ENCODE peak calls at places on chromosomes 4 and X, in four cellular contexts. B is pancreas, M is heart left ventricle, D is fibroblast of mammary gland. H is an unnamed sample.

GRCh38 chr4:56743550-56743949 is 62.5 kb upstream of the HOPX start:
- DNase-seq in D (no peak), B (no peak), M (no peak), H (no peak)

GRCh38 chr4:37450309-37450708 is 205.8 kb downstream of the NWD2 start:
- DNase-seq in M (no peak), D (no peak), B (no peak), H (no peak)

GRCh38 chr4:94304365-94304971 is 38.2 kb downstream of the HPGDS start:
- DNase-seq in M (no peak), B (no peak), D (peak), H (peak)

GRCh38 chr4:140095694-140096482 is 58.1 kb downstream of the MAML3 start:
- DNase-seq in M (peak), D (peak), B (no peak), H (peak)

GRCh38 chrX:40976971-40977370 is 108.3 kb upstream of the USP9X start:
- DNase-seq in M (no peak), D (no peak), B (no peak), H (no peak)

GRCh38 chr4:47434931-47435330 is 28.6 kb downstream of the COMMD8 start:
- DNase-seq in D (no peak), M (no peak), B (no peak), H (no peak)

GRCh38 chr4:139300431-139301142 is 718 bp upstream of the NAA15 start:
- DNase-seq in B (no peak), M (no peak), D (peak), H (peak)

GRCh38 chr4:114005569-114006442 is 26.4 kb upstream of the ARSJ start:
- DNase-seq in M (no peak), B (no peak), D (peak), H (peak)

GRCh38 chrX:154542723-154543424 is 3.8 kb downstream of the G6PD start:
- DNase-seq in B (no peak), M (no peak), D (no peak), H (no peak)

GRCh38 chr4:112075129-112075753 is 70.0 kb upstream of the FAM241A start:
- DNase-seq in M (no peak), B (no peak), D (peak), H (peak)

GRCh38 chrX:108165349-108166111 is 74.0 kb downstream of the ATG4A start:
- DNase-seq in D (peak), B (no peak), M (no peak), H (peak)
- TF ChIP-seq CTCF in D (peak), B (no peak), M (no peak), H (peak)

GRCh38 chrX:103562801-103563200 is 22.5 kb upstream of the TCEAL4 start:
- DNase-seq in D (peak), M (no peak), B (no peak), H (peak)

GRCh38 chrX:103571121-103571520 is 14.2 kb upstream of the TCEAL4 start:
- DNase-seq in D (no peak), M (no peak), B (no peak), H (no peak)

GRCh38 chrX:103565752-103566151 is 19.6 kb upstream of the TCEAL4 start:
- DNase-seq in D (peak), M (no peak), B (no peak), H (peak)

GRCh38 chrX:103565197-103565596 is 20.1 kb upstream of the TCEAL4 start:
- DNase-seq in D (no peak), M (no peak), B (no peak), H (no peak)
- H3K4me3 ChIP-seq in D (no peak), M (no peak), B (no peak), H (no peak)

GRCh38 chr4:106368678-106369077 is at the start of gene GIMD1:
- DNase-seq in D (no peak), B (no peak), M (no peak), H (no peak)

GRCh38 chr4:106371166-106371565 is 2.6 kb upstream of the GIMD1 start:
- DNase-seq in D (no peak), M (no peak), B (no peak), H (no peak)

GRCh38 chr4:106370214-106370613 is 1.6 kb upstream of the GIMD1 start:
- DNase-seq in M (no peak), B (no peak), D (no peak), H (no peak)

GRCh38 chr4:106367072-106367471 is 1.5 kb downstream of the GIMD1 start:
- DNase-seq in B (no peak), D (no peak), M (no peak), H (no peak)

DNA sequence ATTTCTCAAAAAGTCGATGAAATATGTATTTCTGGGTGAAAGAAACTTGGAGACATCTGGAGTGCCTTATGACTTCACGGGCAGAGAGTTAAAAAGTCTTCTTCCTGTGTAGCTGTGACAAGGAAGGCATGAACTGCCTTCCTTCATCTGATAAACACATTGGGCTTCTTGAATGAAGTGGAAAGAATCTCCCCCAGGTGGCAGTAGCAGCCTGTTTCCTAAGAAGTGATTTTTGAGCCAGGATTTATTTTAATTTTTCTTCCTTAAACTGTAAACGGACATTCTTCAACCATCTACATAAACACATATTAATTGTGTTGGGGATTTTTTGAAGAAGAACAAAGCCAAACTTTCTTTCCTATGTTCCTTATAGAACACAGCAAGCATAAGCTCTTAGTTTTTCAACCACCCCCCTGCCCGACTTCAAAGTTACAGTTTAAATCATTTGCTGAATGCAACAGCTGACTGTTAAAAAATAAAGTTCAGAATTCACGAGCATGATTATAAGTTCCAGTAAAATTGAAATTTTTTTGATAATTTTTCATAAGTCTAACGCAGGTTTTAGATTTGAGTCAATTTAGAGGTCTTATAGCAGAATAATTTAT is 980 bp upstream of the GIMD1 start:
- DNase-seq in B (no peak), D (peak), M (no peak), H (peak)
- TF ChIP-seq CTCF in B (peak), D (peak), M (peak), H (peak)

GRCh38 chr4:70577220-70577927 is 14.7 kb upstream of the AMBN start:
- DNase-seq in B (no peak), D (no peak), M (no peak), H (no peak)
- H3K4me3 ChIP-seq in B (no peak), D (no peak), M (no peak), H (no peak)

DNA sequence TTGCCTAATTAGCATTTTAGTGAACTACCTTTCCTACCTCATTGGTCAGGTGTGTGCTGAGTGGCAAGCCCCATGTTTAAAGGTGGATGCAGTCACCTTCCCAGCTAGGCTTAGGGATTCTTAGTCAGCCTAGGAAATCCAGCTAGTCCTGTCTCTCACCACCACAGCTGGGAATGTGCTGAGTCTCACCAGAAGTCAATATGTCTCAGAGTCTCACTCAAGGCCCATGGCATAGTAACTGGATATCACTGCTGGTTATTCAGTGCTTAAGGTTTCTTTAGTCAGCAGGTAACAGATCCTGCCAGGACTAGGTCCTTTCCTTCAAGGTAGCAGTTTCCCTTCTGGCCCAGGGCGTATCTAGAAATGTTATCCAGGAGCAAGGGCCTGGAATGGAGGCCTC is 136.5 kb downstream of the COX18 start:
- DNase-seq in M (no peak), B (no peak), D (no peak), H (no peak)
- TF ChIP-seq CTCF in M (no peak), B (no peak), D (no peak), H (no peak)

DNA sequence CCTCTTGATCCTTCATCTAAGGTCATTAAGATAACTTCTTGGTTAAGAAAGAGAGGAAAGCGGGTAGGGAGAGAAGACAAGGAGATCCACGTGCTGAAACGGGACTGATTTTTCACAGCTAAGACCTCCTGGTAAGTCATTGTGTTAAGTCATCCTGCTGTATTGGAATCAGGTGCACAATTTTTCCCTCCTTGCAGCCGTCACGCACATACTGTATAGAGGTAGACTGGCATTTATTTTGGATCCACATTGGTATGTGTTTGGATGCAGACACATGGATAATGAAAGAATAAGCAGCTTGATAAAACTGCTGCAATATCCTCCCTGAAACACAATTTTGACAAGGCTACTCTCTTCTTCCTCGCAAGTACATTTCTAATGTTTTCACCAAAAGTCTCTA is 60.1 kb upstream of the NAP1L5 start:
- DNase-seq in D (no peak), B (no peak), M (no peak), H (no peak)
- H3K4me3 ChIP-seq in D (no peak), B (no peak), M (no peak), H (no peak)

DNA sequence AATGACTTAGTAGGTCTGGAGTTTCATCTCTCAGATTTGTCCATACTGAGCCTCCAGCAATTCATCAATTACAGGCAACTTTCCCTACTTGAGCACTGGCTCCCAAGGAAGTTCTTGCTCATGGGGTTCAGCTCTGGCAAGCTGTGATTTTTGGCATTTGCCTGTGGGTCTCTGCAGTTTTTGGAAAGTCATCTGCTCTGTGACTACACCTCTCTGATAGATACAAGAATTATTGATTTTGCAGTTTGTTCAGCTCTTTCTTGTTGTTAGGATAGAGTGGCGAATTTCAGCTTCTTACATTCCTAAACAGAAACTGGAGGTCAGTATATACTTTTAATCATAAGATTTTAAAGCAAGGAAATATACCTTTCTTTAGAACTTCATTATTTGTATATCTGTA is 209.7 kb upstream of the NPY2R start:
- DNase-seq in B (no peak), M (no peak), D (no peak), H (no peak)
- TF ChIP-seq CTCF in B (no peak), M (no peak), D (no peak), H (no peak)

DNA sequence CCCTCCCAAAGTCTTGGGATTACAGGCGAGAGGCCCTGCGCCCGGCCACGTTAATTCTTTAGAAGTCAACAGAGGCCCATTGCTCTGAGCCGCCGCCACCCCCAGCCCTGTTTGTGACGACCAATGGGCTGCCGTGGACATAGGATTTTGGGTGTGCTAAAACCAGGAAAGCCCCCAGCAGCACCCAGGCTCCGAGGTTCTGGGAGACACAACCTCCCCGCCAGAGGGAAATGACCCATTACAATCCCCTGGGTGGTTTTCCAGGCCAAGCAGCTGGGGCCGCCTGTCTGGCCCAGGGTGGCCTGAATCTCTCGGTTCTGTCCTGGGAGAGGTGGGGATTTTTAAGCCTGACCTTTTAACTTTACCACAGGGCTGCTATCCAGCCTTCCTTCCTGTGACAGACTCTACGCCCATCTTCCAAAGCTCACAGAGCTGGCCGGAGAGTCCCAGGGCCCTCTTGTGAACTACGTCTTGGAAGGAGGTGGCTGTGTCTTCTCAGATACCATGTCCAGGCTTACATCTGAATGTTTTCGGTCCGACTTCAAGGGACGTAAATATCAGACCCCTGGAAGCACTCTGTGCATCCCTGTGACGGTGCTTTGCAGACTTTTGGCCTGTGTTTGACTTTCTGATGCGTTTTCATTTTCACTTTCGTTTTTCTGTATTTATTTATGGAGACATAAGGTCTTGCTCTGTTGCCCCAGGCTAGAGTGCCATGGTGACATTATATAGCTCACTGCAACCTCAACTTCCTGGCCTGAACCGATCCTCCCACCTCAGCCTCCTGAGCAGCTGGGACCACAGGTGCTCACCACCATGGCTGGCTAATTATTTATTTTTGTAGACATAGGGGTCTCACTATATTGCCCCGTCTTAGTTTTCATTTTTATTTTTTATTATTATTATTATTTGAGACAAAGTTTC is 36.0 kb downstream of the P2RY8 start:
- DNase-seq in D (no peak), M (no peak), B (no peak), H (no peak)
- H3K4me3 ChIP-seq in D (no peak), M (peak), B (no peak), H (no peak)

DNA sequence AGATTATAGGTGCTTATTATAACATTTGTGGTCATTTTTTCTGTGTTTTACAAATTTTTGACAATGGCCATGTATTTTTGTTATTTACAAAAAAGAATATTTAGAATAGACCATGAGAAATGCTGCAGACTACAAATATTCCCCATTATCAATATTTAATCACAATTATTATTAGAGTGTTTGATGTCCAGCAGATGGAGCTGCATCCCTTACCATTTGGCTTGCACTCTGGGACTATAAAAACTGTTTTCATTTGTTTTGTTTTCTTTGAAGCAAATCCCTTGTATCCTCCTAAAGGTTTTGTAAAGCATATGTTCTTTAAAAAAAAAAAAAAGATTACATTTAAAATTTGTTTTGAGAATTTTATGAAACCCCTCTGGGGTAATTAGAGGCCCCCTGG is 85.6 kb upstream of the CXorf66 start:
- DNase-seq in D (peak), M (no peak), B (no peak), H (peak)
- TF ChIP-seq CTCF in D (peak), M (peak), B (no peak), H (peak)

DNA sequence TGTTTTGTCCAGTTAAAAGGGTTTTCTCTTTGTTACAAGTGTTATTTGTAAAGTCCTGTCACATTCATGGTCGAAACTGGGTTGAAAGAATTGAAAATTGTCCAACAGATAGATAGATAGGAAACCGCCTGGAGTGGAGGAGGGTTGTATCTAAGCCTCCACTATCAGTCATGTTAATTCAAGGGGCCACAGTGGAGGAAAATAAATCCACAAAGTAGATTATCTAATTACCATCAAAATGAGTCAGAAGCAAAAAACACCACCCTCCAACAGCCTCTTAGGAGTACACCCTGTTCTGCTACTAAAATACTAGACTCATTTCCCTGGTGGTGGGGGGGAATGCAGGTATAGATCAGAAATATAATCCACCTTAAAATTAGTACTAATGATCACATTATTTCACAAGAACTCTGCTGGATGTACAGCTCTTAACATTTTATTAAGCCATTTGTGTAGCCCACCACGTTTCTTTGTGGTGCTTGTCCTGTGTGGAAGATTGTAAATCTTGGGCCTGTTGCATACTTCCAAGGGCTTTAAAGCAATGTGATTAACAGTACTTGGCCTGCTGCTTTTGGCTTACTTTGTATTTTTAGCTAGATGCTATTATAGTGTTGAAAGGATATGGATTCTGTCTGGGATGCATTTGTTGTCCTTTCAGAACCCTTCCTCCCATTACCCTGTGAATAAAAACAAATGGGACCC is 26.8 kb downstream of the RBBP7 start:
- DNase-seq in D (no peak), M (no peak), B (no peak), H (no peak)
- H3K4me3 ChIP-seq in D (no peak), M (no peak), B (no peak), H (no peak)

H was measured in fibroblast of the aortic adventitia.